ENCODE peak calls at places on chromosomes 4 and X, in four cellular contexts. C is left lobe of liver; R is CD8-positive, alpha-beta memory T cell; T is stimulated activated CD8-positive, alpha-beta memory T cell treated with anti-CD3 and anti-CD28 coated beads, Interleukin-12 subunit alpha, Interleukin-12 subunit beta, amount 100 ng/mL, for 1 hour. X is an unnamed sample.

GRCh38 chr4:128386761-128387599 is 99.4 kb upstream of the PGRMC2 start:
- DNase-seq in R (no peak), C (peak), T (no peak), X (no peak)

GRCh38 chr4:20195071-20195885 is 56.4 kb upstream of the SLIT2 start:
- DNase-seq in R (no peak), C (no peak), T (no peak), X (no peak)

GRCh38 chr4:188903995-188904394 is 764.8 kb downstream of the TRIML1 start:
- DNase-seq in C (no peak), T (no peak), R (no peak), X (no peak)

GRCh38 chr4:110955748-110956147 is 332.9 kb upstream of the PITX2 start:
- DNase-seq in T (no peak), R (no peak), C (no peak), X (no peak)

GRCh38 chr4:31045724-31046318 is 325.7 kb downstream of the PCDH7 start:
- DNase-seq in T (no peak), R (no peak), C (no peak), X (no peak)

GRCh38 chr4:118400362-118400761 is 47.6 kb upstream of the PRSS12 start:
- DNase-seq in C (no peak), T (no peak), R (no peak), X (no peak)

GRCh38 chr4:119659576-119659975 is 31.0 kb upstream of the PDE5A start:
- DNase-seq in R (no peak), C (no peak), T (no peak), X (no peak)

GRCh38 chrX:118603981-118604380 is 108.4 kb downstream of the DOCK11 start:
- DNase-seq in T (peak), C (peak), R (peak), X (peak)

GRCh38 chrX:66017659-66018170 is 22.2 kb downstream of the VSIG4 start:
- DNase-seq in R (no peak), T (no peak), C (no peak), X (no peak)

GRCh38 chr4:23888421-23889319 is 1.2 kb downstream of the PPARGC1A start:
- DNase-seq in T (no peak), C (peak), R (no peak), X (no peak)

GRCh38 chr4:75891611-75892010 is 10.6 kb downstream of the PPEF2 start:
- DNase-seq in C (no peak), T (no peak), R (no peak), X (no peak)

GRCh38 chrX:10441464-10441863 is 178.9 kb downstream of the MID1 start:
- DNase-seq in R (no peak), T (no peak), C (no peak), X (no peak)

GRCh38 chrX:76148753-76149152 is 24.1 kb upstream of the PBDC1 start:
- DNase-seq in C (no peak), T (no peak), R (peak), X (peak)

GRCh38 chr4:98864560-98864959 is 64.4 kb downstream of the EIF4E start:
- DNase-seq in R (no peak), C (no peak), T (no peak), X (no peak)

X was measured in SW 1271.